ENCODE peak calls at places on chromosomes 12 and 14, in six cellular contexts. One of them, this sample, is unnamed.

GRCh38 chr14:73477618-73478266 is 13.0 kb upstream of the RIOX1 start:
- DNase-seq in cardiac fibroblast: peak
- DNase-seq in cardiac muscle cell: no peak
- DNase-seq in fibroblast of pulmonary artery: peak
- DNase-seq in lower lobe of right lung: no peak
- DNase-seq in stomach: no peak
- DNase-seq in this sample: no peak

GRCh38 chr12:95022477-95022876 is 19.0 kb upstream of the NDUFA12 start:
- DNase-seq in fibroblast of pulmonary artery: no peak
- DNase-seq in lower lobe of right lung: no peak
- DNase-seq in stomach: no peak
- DNase-seq in cardiac muscle cell: no peak
- DNase-seq in cardiac fibroblast: no peak
- DNase-seq in this sample: no peak

GRCh38 chr14:63323148-63323547 is 4.4 kb upstream of the GPHB5 start:
- DNase-seq in stomach: no peak
- DNase-seq in lower lobe of right lung: no peak
- DNase-seq in fibroblast of pulmonary artery: no peak
- DNase-seq in cardiac muscle cell: no peak
- DNase-seq in cardiac fibroblast: no peak
- DNase-seq in this sample: no peak

GRCh38 chr12:124020398-124021024 is 47.5 kb downstream of the ZNF664 start:
- DNase-seq in cardiac fibroblast: peak
- DNase-seq in fibroblast of pulmonary artery: peak
- DNase-seq in cardiac muscle cell: no peak
- DNase-seq in lower lobe of right lung: no peak
- DNase-seq in stomach: no peak
- DNase-seq in this sample: no peak

GRCh38 chr12:96500686-96501085 is 11.3 kb downstream of the CFAP54 start:
- DNase-seq in stomach: no peak
- DNase-seq in lower lobe of right lung: no peak
- DNase-seq in cardiac muscle cell: no peak
- DNase-seq in cardiac fibroblast: peak
- DNase-seq in fibroblast of pulmonary artery: peak
- DNase-seq in this sample: no peak

GRCh38 chr12:124888203-124888602 is 24.5 kb upstream of the SCARB1 start:
- DNase-seq in cardiac fibroblast: peak
- DNase-seq in cardiac muscle cell: no peak
- DNase-seq in lower lobe of right lung: no peak
- DNase-seq in stomach: no peak
- DNase-seq in fibroblast of pulmonary artery: no peak
- DNase-seq in this sample: no peak

GRCh38 chr14:48586099-48586498 is 910.7 kb upstream of the MDGA2 start:
- DNase-seq in lower lobe of right lung: no peak
- DNase-seq in cardiac fibroblast: no peak
- DNase-seq in cardiac muscle cell: no peak
- DNase-seq in stomach: no peak
- DNase-seq in fibroblast of pulmonary artery: no peak
- DNase-seq in this sample: no peak

GRCh38 chr12:120928864-120929652 is 24.9 kb upstream of the SPPL3 start:
- DNase-seq in lower lobe of right lung: no peak
- DNase-seq in stomach: peak
- DNase-seq in cardiac muscle cell: peak
- DNase-seq in cardiac fibroblast: no peak
- DNase-seq in fibroblast of pulmonary artery: no peak
- DNase-seq in this sample: no peak

GRCh38 chr12:30796508-30796780 is 41.7 kb upstream of the CAPRIN2 start:
- DNase-seq in stomach: no peak
- DNase-seq in lower lobe of right lung: no peak
- DNase-seq in cardiac muscle cell: peak
- DNase-seq in fibroblast of pulmonary artery: peak
- DNase-seq in cardiac fibroblast: peak
- DNase-seq in this sample: no peak

GRCh38 chr12:30794020-30794419 is 39.3 kb upstream of the CAPRIN2 start:
- DNase-seq in cardiac fibroblast: peak
- DNase-seq in cardiac muscle cell: no peak
- DNase-seq in lower lobe of right lung: no peak
- DNase-seq in fibroblast of pulmonary artery: no peak
- DNase-seq in stomach: no peak
- DNase-seq in this sample: no peak

GRCh38 chr12:30795660-30796507 is 41.1 kb upstream of the CAPRIN2 start:
- DNase-seq in fibroblast of pulmonary artery: peak
- DNase-seq in lower lobe of right lung: peak
- DNase-seq in cardiac fibroblast: peak
- DNase-seq in cardiac muscle cell: peak
- DNase-seq in stomach: peak
- DNase-seq in this sample: peak

GRCh38 chr12:30794591-30795409 is 40.0 kb upstream of the CAPRIN2 start:
- DNase-seq in fibroblast of pulmonary artery: peak
- DNase-seq in stomach: no peak
- DNase-seq in lower lobe of right lung: no peak
- DNase-seq in cardiac fibroblast: peak
- DNase-seq in cardiac muscle cell: no peak
- DNase-seq in this sample: no peak

DNA sequence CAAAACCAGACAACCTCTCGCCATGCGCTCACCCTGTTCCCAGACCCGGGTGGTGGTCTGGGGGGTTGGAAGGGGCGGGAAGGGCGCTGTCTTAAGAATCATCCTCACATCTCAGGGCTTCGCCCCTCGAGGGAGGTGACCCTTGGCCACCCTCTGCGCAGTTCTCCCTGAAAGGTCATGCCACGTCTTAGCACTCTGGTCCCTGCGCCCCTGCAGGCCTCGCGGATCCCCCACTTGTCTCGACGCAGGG is 40.6 kb upstream of the CAPRIN2 start:
- DNase-seq in lower lobe of right lung: no peak
- DNase-seq in fibroblast of pulmonary artery: no peak
- DNase-seq in cardiac muscle cell: no peak
- DNase-seq in stomach: no peak
- DNase-seq in cardiac fibroblast: no peak
- DNase-seq in this sample: no peak
- TF ChIP-seq CTCF in lower lobe of right lung: no peak
- TF ChIP-seq CTCF in fibroblast of pulmonary artery: no peak
- TF ChIP-seq CTCF in cardiac muscle cell: peak
- TF ChIP-seq CTCF in stomach: no peak
- TF ChIP-seq CTCF in cardiac fibroblast: no peak
- TF ChIP-seq CTCF in this sample: no peak

GRCh38 chr12:61538951-61539350 is 721.3 kb upstream of the USP15 start:
- DNase-seq in stomach: no peak
- DNase-seq in cardiac muscle cell: no peak
- DNase-seq in cardiac fibroblast: no peak
- DNase-seq in lower lobe of right lung: no peak
- DNase-seq in fibroblast of pulmonary artery: no peak
- DNase-seq in this sample: no peak
- TF ChIP-seq CTCF in stomach: no peak
- TF ChIP-seq CTCF in cardiac muscle cell: no peak
- TF ChIP-seq CTCF in cardiac fibroblast: no peak
- TF ChIP-seq CTCF in lower lobe of right lung: no peak
- TF ChIP-seq CTCF in fibroblast of pulmonary artery: no peak
- TF ChIP-seq CTCF in this sample: no peak

DNA sequence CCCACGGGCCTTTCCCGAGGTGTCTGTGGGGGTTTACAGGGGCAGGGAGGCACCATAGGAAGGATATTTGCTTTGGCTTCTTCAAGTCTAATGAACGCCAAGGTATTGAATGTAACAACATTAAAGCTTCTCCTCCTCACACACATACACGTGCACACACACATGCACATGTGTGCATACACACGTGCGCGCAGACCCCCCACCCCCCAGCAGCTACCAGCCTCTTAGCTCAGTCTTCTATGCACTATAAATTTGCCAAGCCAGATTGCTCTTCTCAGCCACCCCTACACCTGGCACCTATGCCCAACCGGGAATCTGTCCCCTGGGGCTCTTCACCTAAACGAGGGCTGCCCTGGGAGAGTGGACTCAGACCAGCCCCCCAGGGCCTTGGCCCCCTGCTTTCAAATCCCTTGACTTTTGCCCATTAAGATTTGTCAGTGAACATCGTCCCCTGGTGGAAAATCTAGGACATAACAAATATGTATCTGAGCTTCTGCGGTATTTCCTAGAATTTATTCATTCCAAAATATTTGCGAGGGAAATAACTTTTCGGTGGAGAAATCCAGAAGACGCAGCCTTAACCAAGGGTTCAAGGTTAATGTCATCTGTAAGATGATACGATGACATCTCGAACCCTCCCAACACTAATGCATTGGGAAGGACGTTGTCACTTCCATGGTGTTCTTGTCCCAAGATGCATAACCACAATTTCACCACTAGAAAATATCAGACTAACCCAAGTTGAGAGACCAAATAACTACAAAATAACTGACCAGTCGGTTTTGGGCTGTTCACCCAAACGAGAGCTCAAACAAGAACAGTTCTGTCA is 330.4 kb downstream of the MED13L start:
- DNase-seq in fibroblast of pulmonary artery: no peak
- DNase-seq in cardiac muscle cell: peak
- DNase-seq in cardiac fibroblast: no peak
- DNase-seq in stomach: no peak
- DNase-seq in lower lobe of right lung: no peak
- DNase-seq in this sample: no peak
- TF ChIP-seq CTCF in fibroblast of pulmonary artery: peak
- TF ChIP-seq CTCF in cardiac muscle cell: peak
- TF ChIP-seq CTCF in cardiac fibroblast: peak
- TF ChIP-seq CTCF in stomach: no peak
- TF ChIP-seq CTCF in lower lobe of right lung: peak
- TF ChIP-seq CTCF in this sample: peak

DNA sequence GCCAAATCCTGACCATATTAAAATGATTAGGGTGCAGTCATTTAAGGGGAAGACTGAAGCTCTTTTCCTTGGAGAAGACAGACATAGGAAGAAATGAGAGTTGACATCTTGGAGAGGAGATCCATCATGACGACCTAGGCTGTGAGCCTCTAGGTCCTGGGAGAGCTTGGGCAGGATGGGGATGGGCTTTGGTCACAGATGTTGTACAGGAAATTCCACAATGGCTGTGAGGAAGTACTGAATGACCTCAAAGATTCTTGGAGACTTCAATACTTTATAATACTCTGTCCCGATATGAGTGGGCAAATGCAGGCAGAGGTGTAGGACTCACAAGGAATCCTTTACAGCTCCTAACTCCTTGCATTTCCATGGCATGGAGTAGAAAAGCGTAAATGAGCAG is 204.9 kb upstream of the FRMD6 start:
- DNase-seq in cardiac fibroblast: no peak
- DNase-seq in cardiac muscle cell: no peak
- DNase-seq in stomach: no peak
- DNase-seq in fibroblast of pulmonary artery: no peak
- DNase-seq in lower lobe of right lung: no peak
- DNase-seq in this sample: no peak
- TF ChIP-seq CTCF in cardiac fibroblast: no peak
- TF ChIP-seq CTCF in cardiac muscle cell: no peak
- TF ChIP-seq CTCF in stomach: no peak
- TF ChIP-seq CTCF in fibroblast of pulmonary artery: no peak
- TF ChIP-seq CTCF in lower lobe of right lung: no peak
- TF ChIP-seq CTCF in this sample: no peak

GRCh38 chr12:98743362-98743953 is 98.4 kb downstream of the APAF1 start:
- DNase-seq in stomach: no peak
- DNase-seq in lower lobe of right lung: no peak
- DNase-seq in cardiac fibroblast: peak
- DNase-seq in fibroblast of pulmonary artery: no peak
- DNase-seq in cardiac muscle cell: peak
- DNase-seq in this sample: no peak
- TF ChIP-seq CTCF in stomach: no peak
- TF ChIP-seq CTCF in lower lobe of right lung: peak
- TF ChIP-seq CTCF in cardiac fibroblast: peak
- TF ChIP-seq CTCF in fibroblast of pulmonary artery: peak
- TF ChIP-seq CTCF in cardiac muscle cell: peak
- TF ChIP-seq CTCF in this sample: peak

GRCh38 chr14:96730386-96730785 is 66.8 kb upstream of the VRK1 start:
- DNase-seq in lower lobe of right lung: no peak
- DNase-seq in stomach: no peak
- DNase-seq in fibroblast of pulmonary artery: no peak
- DNase-seq in cardiac fibroblast: no peak
- DNase-seq in cardiac muscle cell: no peak
- DNase-seq in this sample: no peak
- TF ChIP-seq CTCF in lower lobe of right lung: no peak
- TF ChIP-seq CTCF in stomach: no peak
- TF ChIP-seq CTCF in fibroblast of pulmonary artery: no peak
- TF ChIP-seq CTCF in cardiac fibroblast: no peak
- TF ChIP-seq CTCF in cardiac muscle cell: no peak
- TF ChIP-seq CTCF in this sample: no peak